ENCODE peak calls at places on chromosomes 1 and 21, in seven cellular contexts. M is CD8-positive, alpha-beta memory T cell; K is cardiac muscle cell; L is Peyer's patch; H is HCT116; O is K562; R is lower lobe of right lung. X is an unnamed sample.
A peak's percentile ranks its signal among the peaks of the same experiment; 100 is the strongest.

GRCh38 chr1:31421404-31422040 is 8.5 kb downstream of the SERINC2 start:
- DNase-seq in M (no peak), H (no peak), L (no peak), K (peak; percentile 62), R (no peak), O (peak; percentile 53), X (no peak)

GRCh38 chr1:47650205-47650604 is 212.4 kb downstream of the FOXD2 start:
- DNase-seq in M (no peak), R (peak; percentile 77), H (peak; percentile 69), O (no peak), L (peak; percentile 78), K (no peak), X (no peak)

GRCh38 chr1:44405804-44406743 is 1.0 kb downstream of the RNF220 start:
- DNase-seq in R (peak; percentile 54), H (no peak), O (no peak), K (peak; percentile 44), L (peak; percentile 52), M (peak; percentile 34), X (no peak)

GRCh38 chr1:167342846-167343245 is 122.2 kb downstream of the POU2F1 start:
- DNase-seq in R (no peak), O (no peak), K (no peak), H (no peak), M (peak; percentile 1), L (no peak), X (no peak)

GRCh38 chr1:109873278-109874175 is 37.1 kb upstream of the CSF1 start:
- DNase-seq in R (no peak), H (no peak), M (no peak), O (no peak), K (no peak), L (no peak), X (no peak)

GRCh38 chr1:50421366-50421748 is 1.9 kb downstream of the DMRTA2 start:
- DNase-seq in O (no peak), H (no peak), L (no peak), R (no peak), M (no peak), K (no peak), X (no peak)

GRCh38 chr1:170126691-170127090 is 19.1 kb upstream of the NTMT2 start:
- DNase-seq in H (no peak), O (no peak), L (no peak), M (no peak), R (no peak), K (peak; percentile 2), X (no peak)

GRCh38 chr21:41520560-41521442 is 12.8 kb upstream of the TMPRSS2 start:
- DNase-seq in R (no peak), K (no peak), H (no peak), L (no peak), O (no peak), M (no peak), X (no peak)

GRCh38 chr1:245873883-245874671 is 633.0 kb downstream of the SMYD3 start:
- DNase-seq in R (no peak), M (no peak), L (no peak), K (no peak), O (no peak), H (no peak), X (no peak)

GRCh38 chr1:236502972-236503639 is 20.7 kb upstream of the LGALS8 start:
- DNase-seq in O (peak; percentile 74), L (no peak), H (peak; percentile 36), K (peak; percentile 42), M (no peak), R (peak; percentile 76), X (peak; percentile 16)

GRCh38 chr1:26289158-26290059 is 9.5 kb downstream of the SH3BGRL3 start:
- DNase-seq in O (peak; percentile 14), R (peak; percentile 82), L (no peak), M (no peak), H (no peak), K (no peak), X (no peak)

GRCh38 chr1:108583757-108584156 is 23.9 kb downstream of the EEIG2 start:
- DNase-seq in K (no peak), R (no peak), L (no peak), M (no peak), H (no peak), O (no peak), X (no peak)

GRCh38 chr1:81823082-81823481 is 22.3 kb downstream of the ADGRL2 start:
- DNase-seq in K (no peak), L (no peak), H (no peak), O (no peak), R (no peak), M (no peak), X (no peak)

GRCh38 chr1:235703516-235703915 is 53.9 kb upstream of the GNG4 start:
- DNase-seq in O (no peak), L (no peak), K (no peak), R (no peak), M (no peak), H (no peak), X (no peak)

GRCh38 chr1:11571906-11572616 is 82.2 kb downstream of the FBXO2 start:
- DNase-seq in L (no peak), M (no peak), K (peak; percentile 46), O (peak; percentile 50), R (no peak), H (peak; percentile 8), X (no peak)

GRCh38 chr1:158145173-158145719 is 35.4 kb upstream of the CD1D start:
- DNase-seq in K (no peak), H (no peak), O (no peak), L (no peak), M (no peak), R (no peak), X (peak; percentile 41)

GRCh38 chr1:115807723-115808122 is 33.2 kb downstream of the NHLH2 start:
- DNase-seq in O (peak; percentile 75), K (peak; percentile 88), M (peak; percentile 24), H (peak; percentile 78), L (no peak), R (no peak), X (peak; percentile 27)

GRCh38 chr1:19429611-19430010 is 55.7 kb downstream of the CAPZB start:
- DNase-seq in K (no peak), R (no peak), H (no peak), L (no peak), M (no peak), O (no peak), X (no peak)

GRCh38 chr21:42564561-42564971 is 50.9 kb downstream of the SLC37A1 start:
- DNase-seq in L (no peak), R (peak; percentile 40), K (no peak), H (no peak), O (no peak), M (no peak), X (peak; percentile 3)

GRCh38 chr21:36194024-36194423 is 37.4 kb downstream of the DOP1B start:
- DNase-seq in O (no peak), K (peak; percentile 62), H (no peak), L (no peak), M (no peak), R (no peak), X (no peak)

GRCh38 chr1:39895731-39896480 is 5.8 kb downstream of the MYCL start:
- DNase-seq in K (no peak), O (no peak), H (no peak), L (no peak), R (no peak), M (no peak), X (no peak)

GRCh38 chr1:226542623-226543103 is 5.9 kb upstream of the STUM start:
- DNase-seq in R (peak; percentile 67), M (no peak), H (no peak), K (no peak), O (no peak), L (no peak), X (peak; percentile 42)

GRCh38 chr1:7366955-7367665 is 404.0 kb upstream of the VAMP3 start:
- DNase-seq in R (no peak), K (no peak), H (no peak), M (no peak), O (no peak), L (peak; percentile 58), X (no peak)

GRCh38 chr1:117537291-117537920 is 68.4 kb upstream of the TENT5C start:
- DNase-seq in L (peak; percentile 61), O (peak; percentile 23), R (peak; percentile 83), K (peak; percentile 20), H (no peak), M (no peak), X (no peak)

GRCh38 chr1:151251656-151252470 is 2.7 kb upstream of the PSMD4 start:
- DNase-seq in M (peak; percentile 59), K (peak; percentile 84), R (peak; percentile 73), O (peak; percentile 87), H (peak; percentile 60), L (no peak), X (peak; percentile 69)

GRCh38 chr1:83763281-83764095 is 235.4 kb downstream of the TTLL7 start:
- DNase-seq in O (no peak), L (no peak), H (no peak), M (no peak), K (no peak), R (no peak), X (no peak)

GRCh38 chr1:169051171-169051570 is 55.3 kb upstream of the ATP1B1 start:
- DNase-seq in R (no peak), L (no peak), K (no peak), M (no peak), O (no peak), H (no peak), X (no peak)

GRCh38 chr21:39085843-39086415 is 97.3 kb downstream of the PSMG1 start:
- DNase-seq in K (no peak), M (no peak), L (no peak), H (no peak), O (no peak), R (no peak), X (no peak)

GRCh38 chr1:205191127-205191577 is 20.4 kb downstream of the DSTYK start:
- DNase-seq in H (no peak), L (no peak), R (no peak), K (peak; percentile 10), O (no peak), M (no peak), X (no peak)
- H3K4me1 ChIP-seq in H (no peaks in the 10 kb centered on the region), L (peaks cover 8% of the 10 kb centered on the region), R (peaks cover 37% of the 10 kb centered on the region), K (peaks cover 11% of the 10 kb centered on the region), O (peaks cover 39% of the 10 kb centered on the region), M (peaks cover 6% of the 10 kb centered on the region), X (no peaks in the 10 kb centered on the region)

DNA sequence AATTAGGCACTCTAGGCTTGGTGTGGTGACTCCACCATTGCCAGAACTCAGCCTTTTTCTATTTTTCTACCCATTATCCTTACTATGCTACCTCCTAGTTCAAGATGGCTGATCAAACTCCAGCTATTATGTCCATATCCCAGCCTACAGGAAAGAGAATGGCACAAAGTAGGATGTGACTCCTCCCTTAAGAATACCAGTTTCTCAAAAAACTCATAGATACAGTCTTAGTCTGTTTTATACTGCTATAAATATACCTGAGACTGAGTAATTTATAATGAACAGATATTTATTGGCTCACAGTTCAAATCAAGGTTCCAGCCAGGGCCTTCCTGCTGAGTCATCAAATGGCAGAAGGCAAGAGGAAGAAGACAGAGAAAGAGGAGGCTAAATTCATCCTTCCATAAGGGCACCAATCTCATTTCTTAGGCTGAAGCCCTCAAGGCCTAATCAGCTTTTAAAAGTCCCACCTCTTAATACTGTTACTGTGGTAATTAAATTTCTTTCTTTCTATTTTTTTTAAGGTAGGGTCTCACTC is 542.8 kb upstream of the BEND5 start:
- DNase-seq in K (no peak), L (no peak), O (no peak), M (no peak), H (no peak), R (no peak), X (no peak)
- H3K9me3 ChIP-seq in K (no peaks in the 10 kb centered on the region), L (no peaks in the 10 kb centered on the region), O (no peaks in the 10 kb centered on the region), M (no peaks in the 10 kb centered on the region), H (peaks cover 5% of the 10 kb centered on the region), R (no peaks in the 10 kb centered on the region), X (no peaks in the 10 kb centered on the region)

GRCh38 chr1:162676767-162677166 is 44.5 kb downstream of the DDR2 start:
- DNase-seq in L (no peak), K (no peak), O (no peak), H (no peak), M (no peak), R (no peak), X (no peak)
- H3K4me1 ChIP-seq in L (no peaks in the 10 kb centered on the region), K (no peaks in the 10 kb centered on the region), O (no peaks in the 10 kb centered on the region), H (peaks cover 21% of the 10 kb centered on the region), M (no peaks in the 10 kb centered on the region), R (peaks cover 13% of the 10 kb centered on the region), X (peaks cover 5% of the 10 kb centered on the region)

GRCh38 chr21:44383216-44383615 is 29.8 kb downstream of the TRPM2 start:
- DNase-seq in K (no peak), L (no peak), O (no peak), H (no peak), M (no peak), R (no peak), X (no peak)
- H3K9me3 ChIP-seq in K (no peaks in the 10 kb centered on the region), L (no peaks in the 10 kb centered on the region), O (no peaks in the 10 kb centered on the region), H (peaks cover 19% of the 10 kb centered on the region), M (peaks cover 14% of the 10 kb centered on the region), R (peaks cover 37% of the 10 kb centered on the region), X (peaks cover 22% of the 10 kb centered on the region)